ENCODE peak calls at places on chromosomes 3 and 15, in five cellular contexts. One of them, this sample, is unnamed.

GRCh38 chr15:38878946-38879345 is 314.3 kb upstream of the RASGRP1 start:
- DNase-seq in kidney tubule cell: no peak
- DNase-seq in activated naive CD4-positive, alpha-beta T cell treated with anti-CD3 and anti-CD28 coated beads for 36 hours: no peak
- DNase-seq in amygdala: no peak
- DNase-seq in stimulated activated CD8-positive, alpha-beta memory T cell treated with anti-CD3 and anti-CD28 coated beads, Interleukin-4, amount 100 ng/mL, for 1 hour: no peak
- DNase-seq in this sample: no peak

GRCh38 chr3:58269356-58269755 is 31.8 kb downstream of the ABHD6 start:
- DNase-seq in amygdala: no peak
- DNase-seq in activated naive CD4-positive, alpha-beta T cell treated with anti-CD3 and anti-CD28 coated beads for 36 hours: no peak
- DNase-seq in kidney tubule cell: no peak
- DNase-seq in stimulated activated CD8-positive, alpha-beta memory T cell treated with anti-CD3 and anti-CD28 coated beads, Interleukin-4, amount 100 ng/mL, for 1 hour: no peak
- DNase-seq in this sample: no peak

GRCh38 chr15:82132116-82132515 is 86.3 kb upstream of the MEX3B start:
- DNase-seq in kidney tubule cell: peak
- DNase-seq in activated naive CD4-positive, alpha-beta T cell treated with anti-CD3 and anti-CD28 coated beads for 36 hours: no peak
- DNase-seq in stimulated activated CD8-positive, alpha-beta memory T cell treated with anti-CD3 and anti-CD28 coated beads, Interleukin-4, amount 100 ng/mL, for 1 hour: no peak
- DNase-seq in amygdala: no peak
- DNase-seq in this sample: no peak

GRCh38 chr3:94206291-94206690 is 143.4 kb downstream of the NSUN3 start:
- DNase-seq in stimulated activated CD8-positive, alpha-beta memory T cell treated with anti-CD3 and anti-CD28 coated beads, Interleukin-4, amount 100 ng/mL, for 1 hour: no peak
- DNase-seq in kidney tubule cell: no peak
- DNase-seq in activated naive CD4-positive, alpha-beta T cell treated with anti-CD3 and anti-CD28 coated beads for 36 hours: no peak
- DNase-seq in amygdala: no peak
- DNase-seq in this sample: no peak

GRCh38 chr15:83192742-83193141 is 14.9 kb downstream of the HDGFL3 start:
- DNase-seq in amygdala: no peak
- DNase-seq in activated naive CD4-positive, alpha-beta T cell treated with anti-CD3 and anti-CD28 coated beads for 36 hours: no peak
- DNase-seq in kidney tubule cell: no peak
- DNase-seq in stimulated activated CD8-positive, alpha-beta memory T cell treated with anti-CD3 and anti-CD28 coated beads, Interleukin-4, amount 100 ng/mL, for 1 hour: no peak
- DNase-seq in this sample: no peak

GRCh38 chr3:65439641-65440040 is 599.1 kb downstream of the MAGI1 start:
- DNase-seq in amygdala: peak
- DNase-seq in kidney tubule cell: peak
- DNase-seq in activated naive CD4-positive, alpha-beta T cell treated with anti-CD3 and anti-CD28 coated beads for 36 hours: no peak
- DNase-seq in stimulated activated CD8-positive, alpha-beta memory T cell treated with anti-CD3 and anti-CD28 coated beads, Interleukin-4, amount 100 ng/mL, for 1 hour: no peak
- DNase-seq in this sample: no peak

GRCh38 chr3:196322-197153 is at the start of gene CHL1:
- DNase-seq in amygdala: peak
- DNase-seq in kidney tubule cell: no peak
- DNase-seq in stimulated activated CD8-positive, alpha-beta memory T cell treated with anti-CD3 and anti-CD28 coated beads, Interleukin-4, amount 100 ng/mL, for 1 hour: no peak
- DNase-seq in activated naive CD4-positive, alpha-beta T cell treated with anti-CD3 and anti-CD28 coated beads for 36 hours: no peak
- DNase-seq in this sample: no peak

GRCh38 chr3:73401616-73402265 is 223.0 kb downstream of the PDZRN3 start:
- DNase-seq in amygdala: no peak
- DNase-seq in stimulated activated CD8-positive, alpha-beta memory T cell treated with anti-CD3 and anti-CD28 coated beads, Interleukin-4, amount 100 ng/mL, for 1 hour: no peak
- DNase-seq in activated naive CD4-positive, alpha-beta T cell treated with anti-CD3 and anti-CD28 coated beads for 36 hours: no peak
- DNase-seq in kidney tubule cell: no peak
- DNase-seq in this sample: no peak

GRCh38 chr3:196246612-196247308 is 30.4 kb downstream of the SLC51A start:
- DNase-seq in kidney tubule cell: no peak
- DNase-seq in stimulated activated CD8-positive, alpha-beta memory T cell treated with anti-CD3 and anti-CD28 coated beads, Interleukin-4, amount 100 ng/mL, for 1 hour: no peak
- DNase-seq in amygdala: no peak
- DNase-seq in activated naive CD4-positive, alpha-beta T cell treated with anti-CD3 and anti-CD28 coated beads for 36 hours: no peak
- DNase-seq in this sample: no peak

GRCh38 chr3:128993461-128994172 is at the start of gene CFAP92:
- DNase-seq in amygdala: peak
- DNase-seq in activated naive CD4-positive, alpha-beta T cell treated with anti-CD3 and anti-CD28 coated beads for 36 hours: peak
- DNase-seq in kidney tubule cell: peak
- DNase-seq in stimulated activated CD8-positive, alpha-beta memory T cell treated with anti-CD3 and anti-CD28 coated beads, Interleukin-4, amount 100 ng/mL, for 1 hour: peak
- DNase-seq in this sample: no peak

GRCh38 chr3:151356791-151357460 is 27.6 kb upstream of the P2RY13 start:
- DNase-seq in kidney tubule cell: no peak
- DNase-seq in amygdala: no peak
- DNase-seq in activated naive CD4-positive, alpha-beta T cell treated with anti-CD3 and anti-CD28 coated beads for 36 hours: no peak
- DNase-seq in stimulated activated CD8-positive, alpha-beta memory T cell treated with anti-CD3 and anti-CD28 coated beads, Interleukin-4, amount 100 ng/mL, for 1 hour: no peak
- DNase-seq in this sample: no peak

GRCh38 chr15:62877276-62877857 is 165.2 kb upstream of the TPM1 start:
- DNase-seq in kidney tubule cell: peak
- DNase-seq in activated naive CD4-positive, alpha-beta T cell treated with anti-CD3 and anti-CD28 coated beads for 36 hours: no peak
- DNase-seq in amygdala: no peak
- DNase-seq in stimulated activated CD8-positive, alpha-beta memory T cell treated with anti-CD3 and anti-CD28 coated beads, Interleukin-4, amount 100 ng/mL, for 1 hour: no peak
- DNase-seq in this sample: no peak

GRCh38 chr3:105982207-105982606 is 113.4 kb upstream of the CBLB start:
- DNase-seq in stimulated activated CD8-positive, alpha-beta memory T cell treated with anti-CD3 and anti-CD28 coated beads, Interleukin-4, amount 100 ng/mL, for 1 hour: no peak
- DNase-seq in kidney tubule cell: no peak
- DNase-seq in amygdala: no peak
- DNase-seq in activated naive CD4-positive, alpha-beta T cell treated with anti-CD3 and anti-CD28 coated beads for 36 hours: no peak
- DNase-seq in this sample: no peak

GRCh38 chr15:98551936-98552562 is 96.3 kb upstream of the IGF1R start:
- DNase-seq in kidney tubule cell: no peak
- DNase-seq in stimulated activated CD8-positive, alpha-beta memory T cell treated with anti-CD3 and anti-CD28 coated beads, Interleukin-4, amount 100 ng/mL, for 1 hour: no peak
- DNase-seq in activated naive CD4-positive, alpha-beta T cell treated with anti-CD3 and anti-CD28 coated beads for 36 hours: no peak
- DNase-seq in amygdala: no peak
- DNase-seq in this sample: no peak

GRCh38 chr15:85488997-85489396 is 108.6 kb downstream of the AKAP13 start:
- DNase-seq in stimulated activated CD8-positive, alpha-beta memory T cell treated with anti-CD3 and anti-CD28 coated beads, Interleukin-4, amount 100 ng/mL, for 1 hour: no peak
- DNase-seq in kidney tubule cell: peak
- DNase-seq in amygdala: no peak
- DNase-seq in activated naive CD4-positive, alpha-beta T cell treated with anti-CD3 and anti-CD28 coated beads for 36 hours: no peak
- DNase-seq in this sample: no peak

GRCh38 chr15:91216000-91216399 is 115.9 kb downstream of the SV2B start:
- DNase-seq in amygdala: no peak
- DNase-seq in kidney tubule cell: no peak
- DNase-seq in stimulated activated CD8-positive, alpha-beta memory T cell treated with anti-CD3 and anti-CD28 coated beads, Interleukin-4, amount 100 ng/mL, for 1 hour: no peak
- DNase-seq in activated naive CD4-positive, alpha-beta T cell treated with anti-CD3 and anti-CD28 coated beads for 36 hours: no peak
- DNase-seq in this sample: no peak